ENCODE peak calls at places on chromosomes 1 and 21, in five cellular contexts. S is cardiac muscle cell, M is WTC11, J is HT-29, T is GM03348. X is an unnamed sample.

GRCh38 chr1:234564035-234565029 is 45.6 kb downstream of the IRF2BP2 start:
- DNase-seq in J (peak; percentile 65), S (no peak), T (peak; percentile 52), M (no peak), X (peak; percentile 94)

GRCh38 chr1:112527266-112528010 is 18.7 kb downstream of the WNT2B start:
- DNase-seq in S (no peak), M (no peak), J (no peak), T (peak; percentile 43), X (peak; percentile 74)

GRCh38 chr1:152001631-152002584 is 8.2 kb upstream of the S100A10 start:
- DNase-seq in S (peak; percentile 84), J (peak; percentile 94), T (peak; percentile 90), M (peak; percentile 89), X (peak; percentile 96)

GRCh38 chr1:94927405-94928175 is 680 bp upstream of the CNN3 start:
- DNase-seq in J (no peak), S (peak; percentile 54), M (no peak), T (peak; percentile 27), X (peak; percentile 36)

GRCh38 chr1:234325878-234326492 is 47.3 kb upstream of the COA6 start:
- DNase-seq in T (no peak), M (no peak), J (no peak), S (no peak), X (no peak)

GRCh38 chr1:167159782-167160181 is 60.9 kb upstream of the POU2F1 start:
- DNase-seq in J (no peak), S (no peak), T (no peak), M (no peak), X (no peak)

GRCh38 chr21:46299167-46299566 is 13.0 kb downstream of the YBEY start:
- DNase-seq in S (no peak), M (no peak), T (no peak), J (no peak), X (no peak)

GRCh38 chr1:62294211-62294610 is 25.0 kb downstream of the KANK4 start:
- DNase-seq in S (no peak), J (peak; percentile 3), M (peak; percentile 61), T (peak; percentile 27), X (peak; percentile 41)

GRCh38 chr1:54409156-54410142 is 3.3 kb upstream of the SSBP3 start:
- DNase-seq in S (no peak), T (no peak), J (no peak), M (no peak), X (no peak)

GRCh38 chr1:26858160-26858559 is 4.8 kb upstream of the SFN start:
- DNase-seq in M (no peak), S (no peak), T (peak; percentile 16), J (no peak), X (no peak)

GRCh38 chr1:152185544-152186391 is 26.7 kb upstream of the RPTN start:
- DNase-seq in T (peak; percentile 73), J (peak; percentile 81), M (peak; percentile 14), S (no peak), X (peak; percentile 83)

GRCh38 chr1:154157520-154158306 is 2.8 kb upstream of the NUP210L start:
- DNase-seq in J (peak; percentile 52), M (peak; percentile 13), T (no peak), S (no peak), X (no peak)

GRCh38 chr1:7386226-7387052 is 384.7 kb upstream of the VAMP3 start:
- DNase-seq in J (no peak), S (no peak), T (no peak), M (no peak), X (no peak)

GRCh38 chr1:53016705-53017104 is 45.3 kb upstream of the PODN start:
- DNase-seq in S (no peak), T (peak; percentile 29), J (no peak), M (no peak), X (peak; percentile 22)

GRCh38 chr1:167776151-167776550 is 54.4 kb downstream of the MPZL1 start:
- DNase-seq in J (no peak), S (no peak), M (no peak), T (peak; percentile 62), X (peak; percentile 67)

GRCh38 chr21:43931454-43931853 is 66.4 kb downstream of the AGPAT3 start:
- DNase-seq in J (no peak), T (no peak), S (no peak), M (no peak), X (no peak)

GRCh38 chr1:47941609-47942237 is 55.5 kb downstream of the TRABD2B start:
- DNase-seq in S (no peak), T (no peak), M (no peak), J (peak; percentile 73), X (no peak)

GRCh38 chr1:235278233-235278914 is 49.6 kb downstream of the ARID4B start:
- DNase-seq in S (no peak), J (no peak), M (no peak), T (no peak), X (no peak)

GRCh38 chr1:230407351-230407750 is 18.8 kb downstream of the PGBD5 start:
- DNase-seq in T (no peak), J (no peak), S (no peak), M (no peak), X (no peak)

GRCh38 chr21:18275740-18276139 is 31.1 kb downstream of the CHODL start:
- DNase-seq in J (no peak), M (no peak), T (no peak), S (no peak), X (no peak)

GRCh38 chr1:224198572-224198971 is 15.5 kb downstream of the DEGS1 start:
- DNase-seq in M (no peak), J (no peak), T (no peak), S (no peak), X (no peak)

GRCh38 chr1:8351693-8352470 is 34.0 kb downstream of the SLC45A1 start:
- DNase-seq in J (peak; percentile 40), T (peak; percentile 56), S (peak; percentile 64), M (peak; percentile 81), X (peak; percentile 44)

GRCh38 chr1:47755368-47755990 is 241.7 kb downstream of the TRABD2B start:
- DNase-seq in T (no peak), J (peak; percentile 51), S (peak; percentile 48), M (peak; percentile 87), X (peak; percentile 23)

X was measured in ELR.